ENCODE peak calls at places on chromosome 6, in ten cellular contexts. N is GM13976; C is NB4; E is CD8-positive, alpha-beta memory T cell; I is RCC 7860; P is T-helper 2 cell; A is stromal cell of bone marrow; J is A549; D is heart left ventricle; T is PC-3. X is an unnamed sample.

GRCh38 chr6:43807228-43808061 is 37.4 kb downstream of the VEGFA start:
- DNase-seq in N (no peak), C (peak), E (no peak), I (no peak), P (no peak), A (no peak), J (no peak), D (no peak), T (no peak), X (no peak)

GRCh38 chr6:77457720-77458349 is 5.5 kb downstream of the HTR1B start:
- DNase-seq in N (peak), C (peak), E (no peak), I (peak), P (no peak), A (peak), J (peak), D (no peak), T (peak), X (peak)

GRCh38 chr6:150016324-150017185 is 8.8 kb downstream of the RAET1L start:
- DNase-seq in N (peak), C (peak), E (peak), I (peak), P (peak), A (peak), J (peak), D (no peak), T (peak), X (no peak)

GRCh38 chr6:80060774-80061173 is 45.7 kb upstream of the BCKDHB start:
- DNase-seq in N (no peak), C (no peak), E (no peak), I (no peak), P (no peak), A (no peak), J (no peak), D (no peak), T (no peak), X (no peak)

GRCh38 chr6:39102024-39102820 is 12.8 kb downstream of the SAYSD1 start:
- DNase-seq in N (peak), C (peak), E (no peak), I (no peak), P (no peak), A (peak), J (no peak), D (no peak), T (no peak), X (no peak)

GRCh38 chr6:3526962-3527796 is 70.3 kb upstream of the SLC22A23 start:
- DNase-seq in N (no peak), C (no peak), E (no peak), I (no peak), P (no peak), A (no peak), J (no peak), D (no peak), T (no peak), X (no peak)

GRCh38 chr6:79111549-79111948 is 33.5 kb upstream of the PHIP start:
- DNase-seq in N (no peak), C (no peak), E (no peak), I (no peak), P (no peak), A (no peak), J (no peak), D (no peak), T (no peak), X (no peak)

GRCh38 chr6:169445227-169445626 is 191.6 kb upstream of the THBS2 start:
- DNase-seq in N (peak), C (no peak), E (no peak), I (no peak), P (no peak), A (no peak), J (no peak), D (no peak), T (no peak), X (no peak)

X was measured in HS-5.